ENCODE peak calls at places on chromosomes 4 and X, in six cellular contexts. J is AG10803, I is SK-MEL-5, B is sigmoid colon, F is activated B cell treated with CpG ODN at 0.5 μM for 24 hours, S is LoVo. H is an unnamed sample.

GRCh38 chrX:114619874-114620273 is 36.0 kb downstream of the HTR2C start:
- DNase-seq in J (peak), I (peak), B (no peak), F (no peak), S (no peak), H (no peak)

GRCh38 chr4:40502220-40502619 is 127.4 kb downstream of the RBM47 start:
- DNase-seq in J (no peak), I (no peak), B (no peak), F (no peak), S (no peak), H (no peak)

GRCh38 chrX:43423876-43424275 is 232.2 kb upstream of the MAOA start:
- DNase-seq in J (no peak), I (no peak), B (no peak), F (no peak), S (peak), H (no peak)

GRCh38 chr4:180840142-180840541 is 1403.1 kb upstream of the TENM3 start:
- DNase-seq in J (no peak), I (peak), B (no peak), F (no peak), S (no peak), H (no peak)

GRCh38 chr4:138301536-138301935 is 59.4 kb upstream of the SLC7A11 start:
- DNase-seq in J (no peak), I (peak), B (no peak), F (no peak), S (no peak), H (no peak)

GRCh38 chr4:102598102-102598758 is 97.1 kb downstream of the NFKB1 start:
- DNase-seq in J (peak), I (no peak), B (no peak), F (no peak), S (no peak), H (no peak)

GRCh38 chrX:154136627-154137161 is 7.3 kb upstream of the OPN1LW start:
- DNase-seq in J (peak), I (peak), B (peak), F (peak), S (peak), H (peak)

GRCh38 chrX:115174548-115174947 is 14.7 kb upstream of the RBMXL3 start:
- DNase-seq in J (no peak), I (no peak), B (no peak), F (no peak), S (no peak), H (no peak)

GRCh38 chr4:163215896-163216295 is 49.2 kb upstream of the NAF1 start:
- DNase-seq in J (no peak), I (no peak), B (no peak), F (no peak), S (no peak), H (no peak)